ENCODE peak calls at places on chromosomes 4 and X, in eight cellular contexts. D, I, P, E, Y, B, Q and X are unnamed samples.

GRCh38 chrX:1717326-1717725 is 102.5 kb downstream of the ASMT start:
- DNase-seq in D (no peak), I (no peak), P (no peak), E (no peak), Y (peak; percentile 9), B (no peak), Q (no peak), X (no peak)

GRCh38 chrX:24235084-24235710 is 78.7 kb downstream of the SUPT20HL2 start:
- DNase-seq in D (no peak), I (no peak), P (no peak), E (no peak), Y (no peak), B (no peak), Q (no peak), X (no peak)

GRCh38 chr4:86935833-86936721 is 1.3 kb downstream of the AFF1 start:
- DNase-seq in D (peak; percentile 66), I (peak; percentile 84), P (no peak), E (peak; percentile 86), Y (peak; percentile 91), B (peak; percentile 62), Q (peak; percentile 55), X (peak; percentile 55)

GRCh38 chrX:136204571-136204970 is 46.6 kb downstream of the MAP7D3 start:
- DNase-seq in D (no peak), I (peak; percentile 67), P (no peak), E (no peak), Y (no peak), B (no peak), Q (no peak), X (peak; percentile 64)

GRCh38 chrX:567891-568290 is 62.7 kb upstream of the SHOX start:
- DNase-seq in D (no peak), I (no peak), P (no peak), E (no peak), Y (no peak), B (no peak), Q (no peak), X (no peak)

GRCh38 chr4:98508825-98509539 is 149.4 kb downstream of the TSPAN5 start:
- DNase-seq in D (no peak), I (no peak), P (no peak), E (no peak), Y (no peak), B (no peak), Q (no peak), X (no peak)

GRCh38 chrX:82218361-82218760 is 1016.5 kb downstream of the SH3BGRL start:
- DNase-seq in D (no peak), I (no peak), P (no peak), E (no peak), Y (peak; percentile 43), B (no peak), Q (no peak), X (no peak)

GRCh38 chrX:133923113-133923512 is 62.3 kb downstream of the GPC3 start:
- DNase-seq in D (no peak), I (no peak), P (no peak), E (no peak), Y (no peak), B (no peak), Q (no peak), X (no peak)

GRCh38 chr4:107318078-107318477 is 282.0 kb upstream of the DKK2 start:
- DNase-seq in D (no peak), I (no peak), P (no peak), E (no peak), Y (no peak), B (no peak), Q (no peak), X (no peak)

GRCh38 chr4:107348188-107348872 is 312.2 kb upstream of the DKK2 start:
- DNase-seq in D (no peak), I (no peak), P (no peak), E (no peak), Y (no peak), B (no peak), Q (no peak), X (no peak)

GRCh38 chrX:20585782-20586181 is 319.1 kb upstream of the RPS6KA3 start:
- DNase-seq in D (no peak), I (no peak), P (no peak), E (no peak), Y (peak; percentile 52), B (no peak), Q (no peak), X (no peak)

GRCh38 chr4:102629686-102630085 is 128.5 kb downstream of the NFKB1 start:
- DNase-seq in D (no peak), I (no peak), P (no peak), E (no peak), Y (no peak), B (no peak), Q (no peak), X (no peak)

GRCh38 chrX:31092476-31092875 is 20.6 kb upstream of the FTHL17 start:
- DNase-seq in D (no peak), I (no peak), P (no peak), E (no peak), Y (no peak), B (no peak), Q (no peak), X (no peak)
- TF ChIP-seq CTCF in D (no peak), I (no peak), P (no peak), E (no peak), Y (no peak), B (no peak), Q (no peak), X (no peak)

GRCh38 chr4:30720656-30721352 is 635 bp downstream of the PCDH7 start:
- DNase-seq in D (no peak), I (peak; percentile 71), P (no peak), E (peak; percentile 18), Y (no peak), B (no peak), Q (no peak), X (peak; percentile 25)

GRCh38 chr4:30718889-30719252 is 1.3 kb upstream of the PCDH7 start:
- DNase-seq in D (no peak), I (no peak), P (no peak), E (peak; percentile 1), Y (no peak), B (no peak), Q (no peak), X (no peak)

GRCh38 chr4:30718021-30718888 is 1.9 kb upstream of the PCDH7 start:
- DNase-seq in D (no peak), I (peak; percentile 77), P (no peak), E (peak; percentile 8), Y (peak; percentile 85), B (no peak), Q (no peak), X (peak; percentile 29)

GRCh38 chr4:30720021-30720655 is at the start of gene PCDH7:
- DNase-seq in D (no peak), I (peak; percentile 70), P (no peak), E (peak; percentile 12), Y (peak; percentile 87), B (no peak), Q (no peak), X (peak; percentile 23)

DNA sequence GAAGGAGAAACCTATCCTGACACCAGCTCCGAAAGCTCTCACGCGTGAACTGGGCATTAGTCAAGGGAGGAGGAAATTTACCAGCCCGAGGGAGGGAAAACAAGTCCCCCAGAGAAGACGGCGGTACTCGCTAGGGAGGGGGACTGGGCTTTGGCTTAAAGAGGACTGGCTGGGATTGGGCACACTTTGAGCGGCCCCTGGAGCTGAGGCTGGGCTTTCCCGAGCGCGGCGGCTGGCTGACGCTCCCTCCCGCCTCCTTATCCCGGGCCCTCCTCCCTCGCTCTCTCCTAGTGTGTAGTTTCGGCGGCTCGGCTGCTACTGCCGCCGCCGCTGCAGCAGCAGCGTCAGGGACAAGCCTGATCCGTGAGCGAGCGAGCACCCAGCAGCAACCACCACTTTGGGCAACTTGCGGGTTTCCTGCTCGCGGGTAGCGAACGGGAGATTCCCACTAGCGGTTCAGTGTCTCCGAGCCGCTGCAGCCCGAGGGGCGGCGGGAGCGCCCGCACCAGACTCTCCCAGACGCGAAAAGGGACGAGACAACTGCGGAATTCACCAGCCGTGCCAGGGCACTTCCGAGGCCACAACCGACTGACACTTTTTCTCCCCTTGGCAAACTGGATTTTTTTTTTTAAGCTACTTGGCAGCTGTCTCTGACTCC is 677 bp upstream of the PCDH7 start:
- DNase-seq in D (no peak), I (peak; percentile 90), P (no peak), E (peak; percentile 18), Y (peak; percentile 92), B (no peak), Q (no peak), X (peak; percentile 52)
- H3K27me3 ChIP-seq in D (peaks cover 59% of the 10 kb centered on the region), I (no peaks in the 10 kb centered on the region), P (no peaks in the 10 kb centered on the region), E (no peaks in the 10 kb centered on the region), Y (no peaks in the 10 kb centered on the region), B (peaks cover 32% of the 10 kb centered on the region), Q (no peaks in the 10 kb centered on the region), X (peaks cover 4% of the 10 kb centered on the region)

GRCh38 chr4:138831943-138832342 is 183.6 kb upstream of the NOCT start:
- DNase-seq in D (no peak), I (no peak), P (no peak), E (no peak), Y (no peak), B (no peak), Q (no peak), X (no peak)
- TF ChIP-seq CTCF in D (no peak), I (no peak), P (no peak), E (no peak), Y (peak; percentile 46), B (no peak), Q (no peak), X (no peak)

DNA sequence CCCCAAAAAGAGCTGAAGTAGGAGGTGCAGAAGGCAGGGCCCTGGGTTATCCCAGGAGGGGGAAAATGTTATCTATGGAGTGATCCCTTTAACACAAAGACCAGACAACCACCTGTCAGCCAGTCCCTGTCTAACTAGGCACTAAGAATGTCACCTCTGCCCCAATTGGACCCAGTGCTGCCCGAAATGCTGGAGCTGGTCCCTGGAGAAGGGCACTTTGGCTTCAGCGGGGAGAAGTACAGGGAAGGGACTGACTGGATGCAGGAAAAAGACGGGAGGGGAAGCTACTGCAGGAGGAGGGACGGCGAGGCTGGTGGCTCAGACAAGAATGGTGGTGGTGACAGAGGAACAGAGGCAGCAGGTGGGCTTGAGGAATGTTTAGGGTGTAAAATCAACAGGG is 17.3 kb downstream of the PHKA2 start:
- DNase-seq in D (no peak), I (no peak), P (no peak), E (no peak), Y (no peak), B (no peak), Q (no peak), X (no peak)
- H3K27me3 ChIP-seq in D (no peaks in the 10 kb centered on the region), I (no peaks in the 10 kb centered on the region), P (no peaks in the 10 kb centered on the region), E (no peaks in the 10 kb centered on the region), Y (no peaks in the 10 kb centered on the region), B (no peaks in the 10 kb centered on the region), Q (no peaks in the 10 kb centered on the region), X (no peaks in the 10 kb centered on the region)

DNA sequence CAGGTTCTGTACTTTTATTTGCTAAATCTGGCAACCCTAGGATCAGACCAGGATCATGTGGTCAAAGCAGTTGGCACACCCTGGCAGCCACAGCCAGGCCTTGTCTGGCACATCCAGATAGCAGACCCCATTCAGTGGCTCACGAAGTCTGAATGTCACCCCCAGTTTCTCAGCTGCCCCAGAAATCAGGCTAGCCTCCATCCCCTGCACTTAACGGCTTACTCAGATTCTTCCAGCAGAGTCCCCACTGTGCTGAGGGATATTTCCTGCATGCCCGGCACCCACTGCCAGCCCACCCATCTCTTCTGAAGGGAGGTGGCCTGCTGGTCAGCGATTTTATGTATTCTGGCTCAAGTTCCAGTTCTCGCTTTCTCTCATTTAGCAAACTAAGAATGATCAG is 4.7 kb upstream of the AWAT2 start:
- DNase-seq in D (no peak), I (no peak), P (no peak), E (no peak), Y (no peak), B (no peak), Q (no peak), X (no peak)
- TF ChIP-seq CTCF in D (no peak), I (no peak), P (no peak), E (no peak), Y (no peak), B (no peak), Q (no peak), X (no peak)